ENCODE peak calls at places on chromosomes 12 and 14, in four cellular contexts. F is CD4-positive, alpha-beta T cell; Y is neuronal stem cell; I is astrocyte. B is an unnamed sample.

GRCh38 chr12:131442337-131442918 is 268.5 kb upstream of the SFSWAP start:
- DNase-seq in F (no peak), Y (no peak), I (no peak), B (no peak)

GRCh38 chr14:37591941-37592287 is 3.1 kb downstream of the FOXA1 start:
- DNase-seq in F (no peak), Y (no peak), I (no peak), B (no peak)

GRCh38 chr14:65423986-65424385 is 11.5 kb downstream of the FUT8 start:
- DNase-seq in F (no peak), Y (no peak), I (no peak), B (no peak)

GRCh38 chr12:49962861-49963765 is 1.4 kb downstream of the AQP5 start:
- DNase-seq in F (no peak), Y (no peak), I (no peak), B (peak; percentile 23)

GRCh38 chr12:120006248-120006975 is 17.4 kb downstream of the BICDL1 start:
- DNase-seq in F (no peak), Y (no peak), I (no peak), B (no peak)

GRCh38 chr14:57293851-57294837 is 25.4 kb downstream of the AP5M1 start:
- DNase-seq in F (no peak), Y (no peak), I (peak; percentile 3), B (no peak)

GRCh38 chr12:22458301-22458917 is 85.9 kb downstream of the C2CD5 start:
- DNase-seq in F (no peak), Y (no peak), I (no peak), B (no peak)

GRCh38 chr14:50666772-50667490 is 1.2 kb downstream of the SAV1 start:
- DNase-seq in F (peak; percentile 24), Y (peak; percentile 30), I (peak; percentile 72), B (peak; percentile 56)

GRCh38 chr12:39814626-39815025 is 195.0 kb upstream of the ABCD2 start:
- DNase-seq in F (no peak), Y (no peak), I (no peak), B (no peak)

GRCh38 chr12:25788707-25789106 is 169.8 kb upstream of the RASSF8 start:
- DNase-seq in F (no peak), Y (no peak), I (no peak), B (no peak)

GRCh38 chr14:77607741-77608302 is 8.6 kb downstream of the SPTLC2 start:
- DNase-seq in F (no peak), Y (no peak), I (no peak), B (no peak)

GRCh38 chr14:50649691-50650090 is 18.4 kb downstream of the SAV1 start:
- DNase-seq in F (no peak), Y (no peak), I (no peak), B (no peak)

GRCh38 chr14:32662234-32662633 is 276.4 kb upstream of the NPAS3 start:
- DNase-seq in F (no peak), Y (no peak), I (no peak), B (no peak)

GRCh38 chr12:88834226-88834625 is 254.0 kb upstream of the KITLG start:
- DNase-seq in F (no peak), Y (no peak), I (peak; percentile 13), B (no peak)

GRCh38 chr14:37401093-37401492 is 194.0 kb downstream of the FOXA1 start:
- DNase-seq in F (no peak), Y (no peak), I (no peak), B (no peak)

GRCh38 chr14:54451178-54451601 is 10.0 kb upstream of the CNIH1 start:
- DNase-seq in F (no peak), Y (no peak), I (no peak), B (no peak)

GRCh38 chr14:104434214-104435076 is 145.1 kb upstream of the C14orf180 start:
- DNase-seq in F (no peak), Y (no peak), I (no peak), B (no peak)

GRCh38 chr12:14961466-14962155 is at the start of gene ARHGDIB:
- DNase-seq in F (peak; percentile 65), Y (no peak), I (no peak), B (no peak)

GRCh38 chr14:73057939-73058223 is 453 bp upstream of the RBM25 start:
- DNase-seq in F (no peak), Y (no peak), I (no peak), B (no peak)
- H3K27me3 ChIP-seq in F (no peaks in the 10 kb centered on the region), Y (no peaks in the 10 kb centered on the region), I (no peaks in the 10 kb centered on the region), B (no peaks in the 10 kb centered on the region)

DNA sequence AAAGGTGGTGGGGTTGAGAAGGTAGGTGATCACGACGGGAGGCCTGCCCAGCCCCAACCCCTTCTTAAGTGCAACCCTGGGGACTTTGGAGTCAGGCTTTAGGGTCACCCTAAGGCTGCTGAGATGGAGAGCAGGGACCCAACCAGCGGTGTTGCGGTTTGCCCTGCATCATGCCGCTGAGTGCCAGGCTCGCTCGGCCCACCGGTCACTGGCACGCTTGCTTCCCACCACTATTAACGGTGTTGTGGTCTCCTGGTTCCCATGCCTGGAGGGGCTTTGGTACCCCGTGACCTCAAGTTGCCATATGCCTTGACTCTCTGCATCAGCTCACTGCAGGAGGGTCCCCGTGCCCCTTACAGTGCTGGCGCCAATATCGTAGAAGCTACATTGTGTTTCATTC is 18.4 kb upstream of the MEG3 start:
- DNase-seq in F (no peak), Y (no peak), I (no peak), B (no peak)
- H3K27me3 ChIP-seq in F (peaks cover 5% of the 10 kb centered on the region), Y (no peaks in the 10 kb centered on the region), I (peaks cover 14% of the 10 kb centered on the region), B (no peaks in the 10 kb centered on the region)

GRCh38 chr12:57739387-57739786 is 845 bp upstream of the AGAP2 start:
- DNase-seq in F (no peak), Y (no peak), I (no peak), B (no peak)
- H3K27me3 ChIP-seq in F (no peaks in the 10 kb centered on the region), Y (peaks cover 26% of the 10 kb centered on the region), I (peaks cover 64% of the 10 kb centered on the region), B (no peaks in the 10 kb centered on the region)

GRCh38 chr14:100888789-100889315 is 14.7 kb downstream of the RTL1 start:
- DNase-seq in F (no peak), Y (no peak), I (no peak), B (no peak)
- H3K27me3 ChIP-seq in F (peaks cover 6% of the 10 kb centered on the region), Y (no peaks in the 10 kb centered on the region), I (no peaks in the 10 kb centered on the region), B (no peaks in the 10 kb centered on the region)

GRCh38 chr12:54135621-54136027 is 53.2 kb downstream of the SMUG1 start:
- DNase-seq in F (no peak), Y (peak; percentile 56), I (no peak), B (peak; percentile 25)
- H3K27me3 ChIP-seq in F (peaks cover 43% of the 10 kb centered on the region), Y (no peaks in the 10 kb centered on the region), I (peaks cover 50% of the 10 kb centered on the region), B (no peaks in the 10 kb centered on the region)

DNA sequence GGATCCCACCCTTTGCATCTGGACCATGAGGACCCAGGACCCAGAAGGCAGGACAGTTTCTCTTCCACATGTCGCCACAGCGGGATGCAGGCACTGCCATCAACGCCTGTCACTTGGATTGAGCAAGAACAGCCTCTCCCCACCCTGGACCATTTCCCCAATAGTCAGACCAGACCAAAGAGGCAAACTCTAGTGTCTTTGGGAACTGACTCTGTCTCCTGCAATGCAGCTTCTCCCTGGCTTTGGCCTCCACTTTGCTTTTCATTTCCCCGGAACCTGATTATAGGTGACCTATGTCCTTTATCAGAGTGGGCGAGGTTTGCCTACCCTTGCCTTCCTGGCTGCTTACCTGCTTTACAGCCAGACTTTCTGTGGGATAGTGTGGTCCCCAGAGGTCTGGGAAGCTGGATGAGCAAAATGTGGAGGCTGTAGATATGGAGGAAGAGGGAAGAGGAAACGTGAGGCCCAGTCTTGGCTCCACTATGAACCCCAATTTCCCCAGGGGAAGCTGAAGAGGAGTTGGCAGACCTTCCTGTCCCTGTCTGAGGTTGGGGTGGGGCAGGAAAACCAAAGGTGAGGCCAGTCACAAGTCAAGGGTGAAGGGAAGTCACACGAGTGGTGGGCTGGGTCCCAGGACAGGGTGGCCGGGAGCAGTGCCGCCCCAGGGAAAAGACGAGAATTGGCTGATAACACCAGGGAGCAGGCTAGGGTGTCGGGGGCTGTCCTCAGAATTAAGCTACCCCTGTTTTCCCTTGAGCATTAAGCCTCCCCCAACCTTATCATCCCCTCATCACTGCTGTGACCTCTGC is 3.3 kb downstream of the VDR start:
- DNase-seq in F (no peak), Y (no peak), I (no peak), B (no peak)
- H3K27me3 ChIP-seq in F (no peaks in the 10 kb centered on the region), Y (peaks cover 8% of the 10 kb centered on the region), I (peaks cover 15% of the 10 kb centered on the region), B (no peaks in the 10 kb centered on the region)

DNA sequence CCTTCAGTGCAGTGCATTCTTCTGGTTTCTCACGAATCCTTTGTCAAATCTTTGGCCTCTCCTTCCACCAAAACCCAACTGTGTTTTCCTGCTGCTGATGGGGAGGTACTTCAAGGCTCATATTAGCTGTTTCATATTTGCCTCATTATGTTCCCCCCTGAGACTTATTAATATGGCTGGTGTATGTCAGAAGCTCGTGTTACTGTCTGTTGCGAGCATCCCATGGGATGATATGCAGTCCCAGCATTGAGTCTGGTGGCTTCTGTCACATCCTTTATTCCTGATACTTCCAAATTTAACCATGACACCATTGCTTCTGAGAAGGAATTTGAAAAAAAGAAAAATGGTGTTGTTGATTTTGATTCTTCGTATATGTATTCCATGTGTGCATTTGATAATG is 149.2 kb downstream of the KICS2 start:
- DNase-seq in F (no peak), Y (no peak), I (no peak), B (no peak)
- H3K27me3 ChIP-seq in F (no peaks in the 10 kb centered on the region), Y (no peaks in the 10 kb centered on the region), I (no peaks in the 10 kb centered on the region), B (no peaks in the 10 kb centered on the region)

B was measured in Peyer's patch.